ENCODE peak calls at places on chromosomes 3 and 15, in four cellular contexts. T, Z, Q and L are unnamed samples.

GRCh38 chr3:119323401-119324107 is 29.4 kb downstream of the ARHGAP31 start:
- DNase-seq in Q (no peak), T (no peak), Z (no peak), L (no peak)

GRCh38 chr3:14546041-14546440 is 5.9 kb upstream of the GRIP2 start:
- DNase-seq in Q (no peak), Z (no peak), T (no peak), L (no peak)

GRCh38 chr3:123385072-123385471 is 63.8 kb downstream of the ADCY5 start:
- DNase-seq in Z (no peak), Q (no peak), T (no peak), L (no peak)

GRCh38 chr3:64908292-64908691 is 220.5 kb upstream of the ADAMTS9 start:
- DNase-seq in Z (no peak), Q (no peak), T (no peak), L (no peak)

GRCh38 chr3:159236306-159236705 is 434.5 kb downstream of the MFSD1 start:
- DNase-seq in T (peak; percentile 18), Z (no peak), Q (no peak), L (no peak)

GRCh38 chr3:30231277-30232141 is 374.9 kb upstream of the TGFBR2 start:
- DNase-seq in Q (no peak), T (peak; percentile 85), Z (no peak), L (no peak)

GRCh38 chr3:159839561-159840379 is 148.9 kb upstream of the IL12A start:
- DNase-seq in Q (no peak), Z (no peak), T (no peak), L (no peak)

GRCh38 chr3:168093790-168094189 is 1.9 kb downstream of the GOLIM4 start:
- DNase-seq in T (no peak), Q (no peak), Z (no peak), L (no peak)

GRCh38 chr15:63369296-63369695 is 12.3 kb downstream of the CA12 start:
- DNase-seq in Q (no peak), Z (no peak), T (no peak), L (no peak)

GRCh38 chr3:46553154-46553553 is 12.9 kb downstream of the LRRC2 start:
- DNase-seq in Q (no peak), Z (no peak), T (no peak), L (no peak)

GRCh38 chr15:38846351-38846750 is 281.7 kb upstream of the RASGRP1 start:
- DNase-seq in T (no peak), Q (no peak), Z (no peak), L (no peak)

GRCh38 chr3:150169279-150169970 is 198.7 kb upstream of the PFN2 start:
- DNase-seq in Q (no peak), Z (no peak), T (no peak), L (no peak)

GRCh38 chr3:128485283-128486156 is 7.5 kb downstream of the GATA2 start:
- DNase-seq in T (no peak), Q (no peak), Z (no peak), L (no peak)

GRCh38 chr3:57227930-57228733 is 603 bp downstream of the APPL1 start:
- DNase-seq in Q (peak; percentile 26), Z (no peak), T (peak; percentile 18), L (no peak)

GRCh38 chr15:40338921-40339620 is 1.7 kb downstream of the CCDC9B start:
- DNase-seq in Q (peak; percentile 77), T (no peak), Z (no peak), L (peak; percentile 89)

GRCh38 chr3:56810912-56811544 is 9.3 kb upstream of the ARHGEF3 start:
- DNase-seq in T (no peak), Q (no peak), Z (no peak), L (no peak)

GRCh38 chr3:12916159-12916558 is 74.8 kb upstream of the RPL32 start:
- DNase-seq in Z (no peak), T (no peak), Q (no peak), L (no peak)

GRCh38 chr3:190074817-190075216 is 45.9 kb downstream of the P3H2 start:
- DNase-seq in Q (no peak), T (no peak), Z (no peak), L (no peak)

GRCh38 chr3:195297446-195297845 is 26.5 kb upstream of the XXYLT1 start:
- DNase-seq in T (no peak), Q (no peak), Z (no peak), L (no peak)

GRCh38 chr15:41513282-41514227 is at the start of gene LTK:
- DNase-seq in Z (no peak), Q (no peak), T (no peak), L (no peak)

GRCh38 chr15:52527898-52528464 is 699 bp downstream of the MYO5A start:
- DNase-seq in Z (no peak), Q (no peak), T (no peak), L (no peak)

GRCh38 chr3:71129611-71130515 is 453.7 kb downstream of the FOXP1 start:
- DNase-seq in Z (no peak), Q (no peak), T (peak; percentile 68), L (no peak)

GRCh38 chr3:56303508-56303907 is 164.8 kb downstream of the ERC2 start:
- DNase-seq in Q (no peak), T (peak; percentile 25), Z (no peak), L (no peak)

GRCh38 chr3:14600075-14600474 is 51.5 kb upstream of the CCDC174 start:
- DNase-seq in Q (no peak), Z (no peak), T (no peak), L (no peak)

GRCh38 chr15:101451192-101451799 is 38.2 kb downstream of the PCSK6 start:
- DNase-seq in T (no peak), Z (no peak), Q (no peak), L (no peak)

GRCh38 chr3:64398431-64398830 is 173.2 kb upstream of the PRICKLE2 start:
- DNase-seq in T (peak; percentile 14), Z (no peak), Q (no peak), L (no peak)

GRCh38 chr3:146746190-146746589 is 141.0 kb upstream of the PLSCR5 start:
- DNase-seq in Q (no peak), Z (no peak), T (peak; percentile 31), L (no peak)

GRCh38 chr3:133821767-133822638 is 16.4 kb downstream of the SRPRB start:
- DNase-seq in T (peak; percentile 81), Z (peak; percentile 20), Q (peak; percentile 68), L (peak; percentile 73)

GRCh38 chr3:138082085-138082991 is 33.1 kb downstream of the DZIP1L start:
- DNase-seq in Z (no peak), Q (peak; percentile 35), T (peak; percentile 48), L (peak; percentile 36)

GRCh38 chr3:71753716-71754609 is at the start of gene GPR27:
- DNase-seq in Q (peak; percentile 25), T (peak; percentile 8), Z (no peak), L (no peak)

GRCh38 chr3:177478170-177478859 is 281.0 kb upstream of the TBL1XR1 start:
- DNase-seq in Z (no peak), Q (peak; percentile 81), T (peak; percentile 99), L (peak; percentile 84)

GRCh38 chr3:191329654-191330308 is 545 bp downstream of the UTS2B start:
- DNase-seq in Q (peak; percentile 7), Z (peak; percentile 66), T (no peak), L (no peak)

GRCh38 chr3:100097919-100098896 is 16.1 kb downstream of the FILIP1L start:
- DNase-seq in T (no peak), Z (no peak), Q (no peak), L (no peak)

GRCh38 chr3:195803309-195803908 is 8.3 kb downstream of the MUC4 start:
- DNase-seq in Q (no peak), Z (no peak), T (peak; percentile 17), L (no peak)

GRCh38 chr3:129383292-129383860 is 45.1 kb downstream of the EFCAB12 start:
- DNase-seq in Q (no peak), Z (peak; percentile 8), T (no peak), L (no peak)

GRCh38 chr15:83310521-83311456 is 26.3 kb upstream of the BNC1 start:
- DNase-seq in Q (no peak), Z (no peak), T (no peak), L (no peak)